ENCODE peak calls at places on chromosomes 3 and 15, in eight cellular contexts. One of them, this sample, is unnamed.

GRCh38 chr3:150303776-150304175 is 104.3 kb upstream of the TSC22D2 start:
- DNase-seq in sigmoid colon: no peak
- DNase-seq in heart left ventricle: no peak
- DNase-seq in lower leg skin: no peak
- DNase-seq in tibial nerve: no peak
- DNase-seq in NB4: peak
- DNase-seq in right lobe of liver: no peak
- DNase-seq in breast epithelium: no peak
- DNase-seq in this sample: no peak

GRCh38 chr3:43621406-43621973 is 321 bp downstream of the ANO10 start:
- DNase-seq in lower leg skin: peak
- DNase-seq in tibial nerve: no peak
- DNase-seq in breast epithelium: no peak
- DNase-seq in NB4: no peak
- DNase-seq in sigmoid colon: no peak
- DNase-seq in right lobe of liver: peak
- DNase-seq in heart left ventricle: no peak
- DNase-seq in this sample: peak

GRCh38 chr3:32082727-32083126 is 23.7 kb upstream of the GPD1L start:
- DNase-seq in lower leg skin: no peak
- DNase-seq in heart left ventricle: no peak
- DNase-seq in sigmoid colon: no peak
- DNase-seq in tibial nerve: no peak
- DNase-seq in breast epithelium: no peak
- DNase-seq in NB4: no peak
- DNase-seq in right lobe of liver: no peak
- DNase-seq in this sample: no peak

GRCh38 chr15:80070840-80071239 is 11.4 kb downstream of the ZFAND6 start:
- DNase-seq in tibial nerve: no peak
- DNase-seq in right lobe of liver: no peak
- DNase-seq in heart left ventricle: no peak
- DNase-seq in NB4: peak
- DNase-seq in breast epithelium: no peak
- DNase-seq in lower leg skin: no peak
- DNase-seq in sigmoid colon: no peak
- DNase-seq in this sample: no peak

GRCh38 chr3:189272500-189273119 is 100.8 kb downstream of the TPRG1 start:
- DNase-seq in heart left ventricle: no peak
- DNase-seq in right lobe of liver: no peak
- DNase-seq in NB4: peak
- DNase-seq in sigmoid colon: no peak
- DNase-seq in breast epithelium: no peak
- DNase-seq in tibial nerve: no peak
- DNase-seq in lower leg skin: no peak
- DNase-seq in this sample: no peak

GRCh38 chr15:29550834-29551465 is 271.3 kb downstream of the TJP1 start:
- DNase-seq in sigmoid colon: no peak
- DNase-seq in heart left ventricle: no peak
- DNase-seq in breast epithelium: no peak
- DNase-seq in NB4: no peak
- DNase-seq in tibial nerve: no peak
- DNase-seq in lower leg skin: peak
- DNase-seq in right lobe of liver: no peak
- DNase-seq in this sample: no peak

GRCh38 chr3:71525376-71525775 is 58.2 kb downstream of the FOXP1 start:
- DNase-seq in NB4: peak
- DNase-seq in right lobe of liver: no peak
- DNase-seq in lower leg skin: no peak
- DNase-seq in breast epithelium: no peak
- DNase-seq in tibial nerve: no peak
- DNase-seq in heart left ventricle: no peak
- DNase-seq in sigmoid colon: no peak
- DNase-seq in this sample: no peak

GRCh38 chr15:74799255-74799842 is 13.3 kb upstream of the LMAN1L start:
- DNase-seq in breast epithelium: no peak
- DNase-seq in tibial nerve: no peak
- DNase-seq in NB4: peak
- DNase-seq in lower leg skin: no peak
- DNase-seq in heart left ventricle: no peak
- DNase-seq in sigmoid colon: peak
- DNase-seq in right lobe of liver: no peak
- DNase-seq in this sample: no peak

GRCh38 chr3:60594025-60594424 is 657.2 kb downstream of the FHIT start:
- DNase-seq in right lobe of liver: peak
- DNase-seq in sigmoid colon: peak
- DNase-seq in heart left ventricle: peak
- DNase-seq in NB4: no peak
- DNase-seq in tibial nerve: peak
- DNase-seq in lower leg skin: peak
- DNase-seq in breast epithelium: peak
- DNase-seq in this sample: peak

GRCh38 chr15:45585069-45585468 is 2.1 kb upstream of the BLOC1S6 start:
- DNase-seq in right lobe of liver: no peak
- DNase-seq in heart left ventricle: no peak
- DNase-seq in NB4: no peak
- DNase-seq in lower leg skin: no peak
- DNase-seq in sigmoid colon: no peak
- DNase-seq in tibial nerve: no peak
- DNase-seq in breast epithelium: no peak
- DNase-seq in this sample: no peak

GRCh38 chr3:12286927-12287726 is 1.7 kb upstream of the PPARG start:
- DNase-seq in tibial nerve: no peak
- DNase-seq in right lobe of liver: peak
- DNase-seq in lower leg skin: no peak
- DNase-seq in sigmoid colon: no peak
- DNase-seq in NB4: peak
- DNase-seq in breast epithelium: no peak
- DNase-seq in heart left ventricle: peak
- DNase-seq in this sample: peak

GRCh38 chr15:75186044-75186443 is 15.6 kb upstream of the C15orf39 start:
- DNase-seq in lower leg skin: no peak
- DNase-seq in tibial nerve: no peak
- DNase-seq in sigmoid colon: peak
- DNase-seq in NB4: no peak
- DNase-seq in breast epithelium: no peak
- DNase-seq in right lobe of liver: no peak
- DNase-seq in heart left ventricle: no peak
- DNase-seq in this sample: no peak

GRCh38 chr15:43883571-43883970 is 56.8 kb downstream of the WDR76 start:
- DNase-seq in tibial nerve: no peak
- DNase-seq in lower leg skin: peak
- DNase-seq in NB4: no peak
- DNase-seq in sigmoid colon: no peak
- DNase-seq in right lobe of liver: no peak
- DNase-seq in heart left ventricle: no peak
- DNase-seq in breast epithelium: no peak
- DNase-seq in this sample: no peak

GRCh38 chr3:33908209-33908851 is 109.9 kb downstream of the PDCD6IP start:
- DNase-seq in sigmoid colon: no peak
- DNase-seq in right lobe of liver: no peak
- DNase-seq in lower leg skin: no peak
- DNase-seq in heart left ventricle: no peak
- DNase-seq in breast epithelium: no peak
- DNase-seq in NB4: no peak
- DNase-seq in tibial nerve: no peak
- DNase-seq in this sample: no peak

GRCh38 chr15:65903296-65904073 is 34.2 kb downstream of the RAB11A start:
- DNase-seq in heart left ventricle: no peak
- DNase-seq in breast epithelium: no peak
- DNase-seq in NB4: no peak
- DNase-seq in right lobe of liver: no peak
- DNase-seq in sigmoid colon: no peak
- DNase-seq in tibial nerve: no peak
- DNase-seq in lower leg skin: no peak
- DNase-seq in this sample: no peak

GRCh38 chr3:52028572-52028971 is 27.8 kb downstream of the DUSP7 start:
- DNase-seq in tibial nerve: no peak
- DNase-seq in sigmoid colon: no peak
- DNase-seq in heart left ventricle: peak
- DNase-seq in NB4: no peak
- DNase-seq in lower leg skin: no peak
- DNase-seq in right lobe of liver: no peak
- DNase-seq in breast epithelium: no peak
- DNase-seq in this sample: no peak

GRCh38 chr3:120350431-120350941 is 1.3 kb upstream of the LRRC58 start:
- DNase-seq in lower leg skin: no peak
- DNase-seq in breast epithelium: no peak
- DNase-seq in sigmoid colon: peak
- DNase-seq in heart left ventricle: no peak
- DNase-seq in NB4: peak
- DNase-seq in right lobe of liver: peak
- DNase-seq in tibial nerve: no peak
- DNase-seq in this sample: no peak

GRCh38 chr3:160885791-160886286 is 129.8 kb downstream of the PPM1L start:
- DNase-seq in tibial nerve: peak
- DNase-seq in breast epithelium: peak
- DNase-seq in heart left ventricle: peak
- DNase-seq in NB4: peak
- DNase-seq in lower leg skin: no peak
- DNase-seq in right lobe of liver: no peak
- DNase-seq in sigmoid colon: peak
- DNase-seq in this sample: peak

GRCh38 chr3:77426531-77426930 is 386.6 kb downstream of the ROBO2 start:
- DNase-seq in heart left ventricle: no peak
- DNase-seq in right lobe of liver: no peak
- DNase-seq in lower leg skin: no peak
- DNase-seq in NB4: no peak
- DNase-seq in tibial nerve: no peak
- DNase-seq in sigmoid colon: no peak
- DNase-seq in breast epithelium: no peak
- DNase-seq in this sample: no peak

GRCh38 chr15:35289029-35289617 is 204.0 kb upstream of the NANOGP8 start:
- DNase-seq in breast epithelium: no peak
- DNase-seq in tibial nerve: no peak
- DNase-seq in heart left ventricle: no peak
- DNase-seq in lower leg skin: no peak
- DNase-seq in sigmoid colon: no peak
- DNase-seq in right lobe of liver: no peak
- DNase-seq in NB4: peak
- DNase-seq in this sample: no peak

GRCh38 chr15:35286721-35287120 is 201.6 kb upstream of the NANOGP8 start:
- DNase-seq in heart left ventricle: no peak
- DNase-seq in breast epithelium: no peak
- DNase-seq in NB4: no peak
- DNase-seq in right lobe of liver: no peak
- DNase-seq in lower leg skin: no peak
- DNase-seq in sigmoid colon: no peak
- DNase-seq in tibial nerve: no peak
- DNase-seq in this sample: no peak

GRCh38 chr15:35288580-35288979 is 203.5 kb upstream of the NANOGP8 start:
- DNase-seq in breast epithelium: no peak
- DNase-seq in heart left ventricle: no peak
- DNase-seq in right lobe of liver: no peak
- DNase-seq in tibial nerve: no peak
- DNase-seq in sigmoid colon: no peak
- DNase-seq in NB4: no peak
- DNase-seq in lower leg skin: no peak
- DNase-seq in this sample: no peak

GRCh38 chr15:35293353-35294130 is 208.4 kb upstream of the NANOGP8 start:
- DNase-seq in NB4: peak
- DNase-seq in sigmoid colon: no peak
- DNase-seq in heart left ventricle: no peak
- DNase-seq in tibial nerve: no peak
- DNase-seq in breast epithelium: no peak
- DNase-seq in right lobe of liver: no peak
- DNase-seq in lower leg skin: no peak
- DNase-seq in this sample: no peak

DNA sequence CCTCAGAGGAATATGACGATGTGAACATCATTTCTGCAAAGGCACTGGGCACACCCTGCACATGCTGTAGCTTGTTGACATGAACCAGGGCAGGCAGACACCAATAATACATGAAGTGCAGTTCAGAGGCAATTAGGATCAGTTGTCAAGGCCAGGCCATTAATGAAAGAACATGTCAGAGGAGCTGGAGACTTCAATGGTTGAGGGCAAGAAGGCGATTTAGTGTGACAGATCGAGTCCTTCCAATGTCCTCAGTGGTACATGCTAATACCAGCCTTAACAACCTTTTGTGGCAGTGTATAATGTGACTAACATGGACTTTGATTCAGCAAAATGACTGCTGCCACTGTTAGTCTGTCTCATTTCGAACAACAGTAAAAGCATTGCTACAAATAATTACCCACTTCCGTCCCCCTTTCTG is 205.2 kb upstream of the NANOGP8 start:
- DNase-seq in sigmoid colon: no peak
- DNase-seq in NB4: no peak
- DNase-seq in lower leg skin: no peak
- DNase-seq in tibial nerve: no peak
- DNase-seq in heart left ventricle: no peak
- DNase-seq in breast epithelium: no peak
- DNase-seq in right lobe of liver: no peak
- DNase-seq in this sample: peak
- TF ChIP-seq POLR2A in sigmoid colon: no peak
- TF ChIP-seq POLR2A in NB4: no peak
- TF ChIP-seq POLR2A in lower leg skin: no peak
- TF ChIP-seq POLR2A in tibial nerve: no peak
- TF ChIP-seq POLR2A in heart left ventricle: no peak
- TF ChIP-seq POLR2A in breast epithelium: no peak
- TF ChIP-seq POLR2A in right lobe of liver: no peak
- TF ChIP-seq POLR2A in this sample: no peak

GRCh38 chr3:38165722-38166387 is 518 bp downstream of the OXSR1 start:
- DNase-seq in lower leg skin: peak
- DNase-seq in NB4: no peak
- DNase-seq in breast epithelium: peak
- DNase-seq in sigmoid colon: peak
- DNase-seq in tibial nerve: peak
- DNase-seq in right lobe of liver: peak
- DNase-seq in heart left ventricle: peak
- DNase-seq in this sample: no peak
- TF ChIP-seq POLR2A in lower leg skin: no peak
- TF ChIP-seq POLR2A in NB4: no peak
- TF ChIP-seq POLR2A in breast epithelium: no peak
- TF ChIP-seq POLR2A in sigmoid colon: no peak
- TF ChIP-seq POLR2A in tibial nerve: no peak
- TF ChIP-seq POLR2A in right lobe of liver: peak
- TF ChIP-seq POLR2A in heart left ventricle: no peak
- TF ChIP-seq POLR2A in this sample: peak

DNA sequence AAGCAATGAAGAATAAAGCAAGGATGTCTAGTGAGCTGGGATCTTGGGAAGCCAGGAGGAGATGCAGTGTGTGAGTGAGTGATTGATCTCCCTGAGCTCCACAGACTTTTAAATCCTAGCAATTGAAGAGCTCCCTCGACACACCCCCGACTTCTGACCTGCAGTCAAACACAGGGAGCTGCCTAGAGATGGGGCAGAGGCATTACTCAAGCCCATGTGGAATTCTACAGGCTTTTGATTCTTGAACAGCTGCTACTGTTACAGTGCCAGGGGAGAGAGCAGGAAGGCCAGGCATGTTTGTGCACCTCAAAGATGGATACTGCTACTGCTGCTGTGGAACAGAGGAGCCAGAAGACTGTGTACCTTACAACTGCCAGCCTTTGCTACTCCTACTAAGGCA is 1403.1 kb upstream of the ALCAM start:
- DNase-seq in heart left ventricle: no peak
- DNase-seq in right lobe of liver: no peak
- DNase-seq in sigmoid colon: no peak
- DNase-seq in breast epithelium: no peak
- DNase-seq in NB4: no peak
- DNase-seq in tibial nerve: no peak
- DNase-seq in lower leg skin: no peak
- DNase-seq in this sample: no peak
- TF ChIP-seq POLR2A in heart left ventricle: no peak
- TF ChIP-seq POLR2A in right lobe of liver: no peak
- TF ChIP-seq POLR2A in sigmoid colon: no peak
- TF ChIP-seq POLR2A in breast epithelium: no peak
- TF ChIP-seq POLR2A in NB4: no peak
- TF ChIP-seq POLR2A in tibial nerve: no peak
- TF ChIP-seq POLR2A in lower leg skin: no peak
- TF ChIP-seq POLR2A in this sample: no peak

GRCh38 chr15:58260186-58260910 is 122.2 kb downstream of the AQP9 start:
- DNase-seq in sigmoid colon: no peak
- DNase-seq in NB4: no peak
- DNase-seq in tibial nerve: no peak
- DNase-seq in lower leg skin: no peak
- DNase-seq in right lobe of liver: no peak
- DNase-seq in heart left ventricle: no peak
- DNase-seq in breast epithelium: peak
- DNase-seq in this sample: no peak
- TF ChIP-seq POLR2A in sigmoid colon: no peak
- TF ChIP-seq POLR2A in NB4: no peak
- TF ChIP-seq POLR2A in tibial nerve: no peak
- TF ChIP-seq POLR2A in lower leg skin: no peak
- TF ChIP-seq POLR2A in right lobe of liver: no peak
- TF ChIP-seq POLR2A in heart left ventricle: no peak
- TF ChIP-seq POLR2A in breast epithelium: no peak
- TF ChIP-seq POLR2A in this sample: no peak